ENCODE peak calls at places on chromosomes 6 and 20, in five cellular contexts. One of them, this sample, is unnamed.

GRCh38 chr6:6736753-6737654 is 148.5 kb downstream of the LY86 start:
- DNase-seq in COR-L47: no peak
- DNase-seq in upper lobe of right lung: peak; percentile 76
- DNase-seq in stromal cell of bone marrow: no peak
- DNase-seq in NB4: no peak
- DNase-seq in this sample: no peak

GRCh38 chr6:138582573-138582972 is 83.3 kb upstream of the NHSL1 start:
- DNase-seq in COR-L47: no peak
- DNase-seq in upper lobe of right lung: no peak
- DNase-seq in stromal cell of bone marrow: no peak
- DNase-seq in NB4: no peak
- DNase-seq in this sample: no peak

GRCh38 chr6:108546079-108547049 is 14.4 kb upstream of the FOXO3 start:
- DNase-seq in COR-L47: no peak
- DNase-seq in upper lobe of right lung: no peak
- DNase-seq in stromal cell of bone marrow: no peak
- DNase-seq in NB4: peak; percentile 34
- DNase-seq in this sample: no peak

GRCh38 chr6:30881987-30882763 is 2.1 kb upstream of the DDR1 start:
- DNase-seq in COR-L47: no peak
- DNase-seq in upper lobe of right lung: no peak
- DNase-seq in stromal cell of bone marrow: no peak
- DNase-seq in NB4: no peak
- DNase-seq in this sample: peak; percentile 35

GRCh38 chr20:9416421-9416820 is 98.0 kb upstream of the LAMP5 start:
- DNase-seq in COR-L47: no peak
- DNase-seq in upper lobe of right lung: no peak
- DNase-seq in stromal cell of bone marrow: no peak
- DNase-seq in NB4: no peak
- DNase-seq in this sample: no peak

GRCh38 chr6:157158456-157158855 is 164.9 kb downstream of the TMEM242 start:
- DNase-seq in COR-L47: no peak
- DNase-seq in upper lobe of right lung: no peak
- DNase-seq in stromal cell of bone marrow: no peak
- DNase-seq in NB4: no peak
- DNase-seq in this sample: no peak

GRCh38 chr6:95685817-95686216 is 108.5 kb downstream of the MANEA start:
- DNase-seq in COR-L47: no peak
- DNase-seq in upper lobe of right lung: no peak
- DNase-seq in stromal cell of bone marrow: no peak
- DNase-seq in NB4: no peak
- DNase-seq in this sample: no peak

GRCh38 chr6:63999613-64000012 is 364.0 kb downstream of the PHF3 start:
- DNase-seq in COR-L47: no peak
- DNase-seq in upper lobe of right lung: no peak
- DNase-seq in stromal cell of bone marrow: no peak
- DNase-seq in NB4: no peak
- DNase-seq in this sample: no peak

GRCh38 chr6:123016431-123017110 is 20.5 kb downstream of the CLVS2 start:
- DNase-seq in COR-L47: peak; percentile 73
- DNase-seq in upper lobe of right lung: no peak
- DNase-seq in stromal cell of bone marrow: no peak
- DNase-seq in NB4: no peak
- DNase-seq in this sample: no peak

GRCh38 chr6:100880901-100881706 is at the start of gene ASCC3:
- DNase-seq in COR-L47: peak; percentile 68
- DNase-seq in upper lobe of right lung: peak; percentile 98
- DNase-seq in stromal cell of bone marrow: peak; percentile 84
- DNase-seq in NB4: peak; percentile 97
- DNase-seq in this sample: peak; percentile 97

GRCh38 chr6:105024803-105025202 is 67.9 kb downstream of the LIN28B start:
- DNase-seq in COR-L47: no peak
- DNase-seq in upper lobe of right lung: no peak
- DNase-seq in stromal cell of bone marrow: no peak
- DNase-seq in NB4: no peak
- DNase-seq in this sample: no peak

GRCh38 chr6:153013438-153013837 is 10.9 kb upstream of the MTRF1L start:
- DNase-seq in COR-L47: no peak
- DNase-seq in upper lobe of right lung: no peak
- DNase-seq in stromal cell of bone marrow: no peak
- DNase-seq in NB4: no peak
- DNase-seq in this sample: no peak

GRCh38 chr6:162344935-162345599 is 382.5 kb downstream of the PRKN start:
- DNase-seq in COR-L47: no peak
- DNase-seq in upper lobe of right lung: no peak
- DNase-seq in stromal cell of bone marrow: no peak
- DNase-seq in NB4: peak; percentile 6
- DNase-seq in this sample: no peak

This sample was measured in left lobe of liver.